ENCODE peak calls at places on chromosomes 13 and 19, in nine cellular contexts. H is thyroid gland, Y is lung, D is ascending aorta, O is adrenal gland, J is uterus, M is testis, W is WERI-Rb-1, K is ovary. I is an unnamed sample.
A peak's percentile ranks its signal among the peaks of the same experiment; 100 is the strongest.

GRCh38 chr19:492091-492531 is 4.2 kb upstream of the MADCAM1 start:
- DNase-seq in H (no peak), Y (no peak), D (no peak), O (no peak), J (no peak), M (no peak), W (no peak), K (no peak), I (peak; percentile 81)

GRCh38 chr19:862529-863304 is 3.3 kb downstream of the CFD start:
- DNase-seq in H (peak; percentile 47), Y (peak; percentile 81), D (no peak), O (peak; percentile 84), J (peak; percentile 53), M (peak; percentile 79), W (peak; percentile 46), K (peak; percentile 59), I (peak; percentile 95)

GRCh38 chr13:88074794-88075509 is 403.8 kb downstream of the SLITRK5 start:
- DNase-seq in H (no peak), Y (no peak), D (no peak), O (no peak), J (no peak), M (no peak), W (no peak), K (no peak), I (no peak)

GRCh38 chr19:310141-310651 is 19.0 kb upstream of the PLPP2 start:
- DNase-seq in H (no peak), Y (no peak), D (no peak), O (no peak), J (peak; percentile 24), M (no peak), W (no peak), K (no peak), I (no peak)

GRCh38 chr13:35727881-35728280 is 251.4 kb upstream of the MAB21L1 start:
- DNase-seq in H (no peak), Y (no peak), D (no peak), O (no peak), J (no peak), M (no peak), W (peak; percentile 81), K (no peak), I (no peak)

GRCh38 chr19:46211201-46211881 is 18.2 kb upstream of the IGFL1 start:
- DNase-seq in H (peak; percentile 45), Y (peak; percentile 53), D (no peak), O (no peak), J (no peak), M (peak; percentile 17), W (no peak), K (no peak), I (peak; percentile 89)

GRCh38 chr13:40181203-40181845 is 485.1 kb downstream of the FOXO1 start:
- DNase-seq in H (no peak), Y (no peak), D (no peak), O (no peak), J (no peak), M (no peak), W (no peak), K (no peak), I (no peak)

GRCh38 chr13:105543742-105544141 is 991.7 kb downstream of the EFNB2 start:
- DNase-seq in H (no peak), Y (no peak), D (no peak), O (no peak), J (no peak), M (no peak), W (no peak), K (no peak), I (no peak)

GRCh38 chr13:28574617-28575142 is 79.8 kb upstream of the FLT1 start:
- DNase-seq in H (no peak), Y (no peak), D (no peak), O (peak; percentile 63), J (no peak), M (no peak), W (no peak), K (no peak), I (no peak)

GRCh38 chr13:42495256-42495655 is 78.7 kb upstream of the TNFSF11 start:
- DNase-seq in H (no peak), Y (no peak), D (no peak), O (no peak), J (no peak), M (no peak), W (no peak), K (no peak), I (no peak)

GRCh38 chr13:90311929-90312328 is 1035.6 kb upstream of the MIR17HG start:
- DNase-seq in H (no peak), Y (no peak), D (no peak), O (no peak), J (no peak), M (no peak), W (no peak), K (no peak), I (no peak)

DNA sequence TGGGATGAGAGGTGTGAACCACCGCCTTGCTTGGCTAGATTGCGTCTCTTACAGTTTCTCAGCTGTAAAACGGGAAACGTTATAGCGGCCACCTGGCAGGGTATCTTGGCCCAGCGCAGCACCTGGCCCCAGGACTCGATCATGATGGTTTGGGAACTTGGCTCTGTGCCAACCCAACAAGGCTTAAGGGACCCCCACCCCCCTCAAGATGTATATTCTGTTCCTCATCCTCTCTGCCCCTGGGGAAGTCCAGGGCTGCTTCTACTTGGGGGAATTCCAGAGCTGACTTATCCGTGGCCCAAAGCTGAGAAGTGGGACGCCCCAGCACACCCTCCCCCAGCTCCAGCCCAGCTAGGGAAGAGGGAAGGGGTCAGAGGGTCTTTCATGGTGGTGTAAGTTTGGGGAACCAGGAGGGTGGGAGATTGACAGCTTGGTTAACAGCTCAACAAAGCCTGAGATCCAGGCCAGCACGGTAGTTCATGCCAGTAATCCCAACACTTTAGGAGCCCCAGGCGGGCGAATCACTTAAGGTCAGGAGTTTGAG is 695 bp downstream of the ICAM1 start:
- DNase-seq in H (no peak), Y (peak; percentile 54), D (no peak), O (no peak), J (no peak), M (no peak), W (no peak), K (no peak), I (no peak)
- H3K9me3 ChIP-seq in H (no peaks in the 10 kb centered on the region), Y (no peaks in the 10 kb centered on the region), D (no peaks in the 10 kb centered on the region), O (no peaks in the 10 kb centered on the region), J (no peaks in the 10 kb centered on the region), M (no peaks in the 10 kb centered on the region), W (no peaks in the 10 kb centered on the region), K (no peaks in the 10 kb centered on the region), I (no peaks in the 10 kb centered on the region)

GRCh38 chr19:56732974-56733373 is 61.4 kb upstream of the ZNF835 start:
- DNase-seq in H (no peak), Y (no peak), D (no peak), O (no peak), J (no peak), M (peak; percentile 21), W (no peak), K (no peak), I (no peak)
- H3K9me3 ChIP-seq in H (no peaks in the 10 kb centered on the region), Y (peaks cover 14% of the 10 kb centered on the region), D (peaks cover 19% of the 10 kb centered on the region), O (no peaks in the 10 kb centered on the region), J (no peaks in the 10 kb centered on the region), M (no peaks in the 10 kb centered on the region), W (no peaks in the 10 kb centered on the region), K (no peaks in the 10 kb centered on the region), I (peaks cover 85% of the 10 kb centered on the region)

DNA sequence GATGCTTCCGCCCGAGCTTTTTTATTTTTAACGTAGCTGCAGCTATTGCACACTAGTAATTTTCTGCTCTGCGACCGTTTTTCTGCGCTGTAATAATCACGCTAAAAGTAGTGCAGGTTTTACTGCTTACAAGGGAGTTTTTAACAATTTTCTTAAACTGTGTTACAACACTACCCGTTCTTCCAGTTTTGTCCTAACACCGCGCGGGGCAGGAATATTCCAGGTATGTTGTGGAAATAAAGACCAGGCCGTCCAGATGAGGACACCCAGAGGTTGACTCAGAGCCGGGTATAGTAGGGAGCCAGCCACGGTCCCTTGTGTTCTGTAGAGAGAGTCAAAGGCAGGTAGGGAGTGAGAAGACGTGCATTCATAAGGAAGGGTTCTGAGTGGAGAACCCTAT is 21.7 kb downstream of the ZNF274 start:
- DNase-seq in H (no peak), Y (no peak), D (no peak), O (no peak), J (no peak), M (no peak), W (no peak), K (no peak), I (no peak)
- H3K9me3 ChIP-seq in H (peaks cover 27% of the 10 kb centered on the region), Y (peaks cover 87% of the 10 kb centered on the region), D (peaks cover 100% of the 10 kb centered on the region), O (peaks cover 17% of the 10 kb centered on the region), J (peaks cover 100% of the 10 kb centered on the region), M (no peaks in the 10 kb centered on the region), W (peaks cover 45% of the 10 kb centered on the region), K (peaks cover 77% of the 10 kb centered on the region), I (peaks cover 100% of the 10 kb centered on the region)

GRCh38 chr13:80574113-80574512 is 233.2 kb upstream of the SPRY2 start:
- DNase-seq in H (no peak), Y (no peak), D (no peak), O (no peak), J (no peak), M (no peak), W (no peak), K (no peak), I (no peak)

GRCh38 chr13:80577951-80578670 is 237.2 kb upstream of the SPRY2 start:
- DNase-seq in H (no peak), Y (no peak), D (no peak), O (no peak), J (peak; percentile 24), M (no peak), W (peak; percentile 80), K (no peak), I (peak; percentile 56)

GRCh38 chr13:80572308-80572676 is 231.4 kb upstream of the SPRY2 start:
- DNase-seq in H (no peak), Y (no peak), D (no peak), O (no peak), J (no peak), M (no peak), W (no peak), K (no peak), I (no peak)

GRCh38 chr13:80572867-80573266 is 231.9 kb upstream of the SPRY2 start:
- DNase-seq in H (no peak), Y (no peak), D (no peak), O (no peak), J (no peak), M (no peak), W (no peak), K (no peak), I (no peak)

GRCh38 chr13:80577285-80577684 is 236.4 kb upstream of the SPRY2 start:
- DNase-seq in H (no peak), Y (no peak), D (no peak), O (no peak), J (no peak), M (no peak), W (no peak), K (no peak), I (peak; percentile 49)
- H3K9me3 ChIP-seq in H (no peaks in the 10 kb centered on the region), Y (peaks cover 2% of the 10 kb centered on the region), D (no peaks in the 10 kb centered on the region), O (no peaks in the 10 kb centered on the region), J (no peaks in the 10 kb centered on the region), M (no peaks in the 10 kb centered on the region), W (no peaks in the 10 kb centered on the region), K (no peaks in the 10 kb centered on the region), I (peaks cover 16% of the 10 kb centered on the region)